ENCODE peak calls at places on chromosome 2, in five cellular contexts. Y is NCI-H446 treated with DMSO at 0.1 percent for 48 hours; C is activated naive CD8-positive, alpha-beta T cell treated with anti-CD3 and anti-CD28 coated beads, Interleukin-2, amount 10 ng/mL, durations not matched to agents 7 days and 5 days; M is breast epithelium; A is ACHN. X is an unnamed sample.

GRCh38 chr2:99697811-99698568 is 208.2 kb upstream of the REV1 start:
- DNase-seq in Y (no peak), C (no peak), M (no peak), A (peak), X (no peak)

GRCh38 chr2:168316073-168316440 is 68.7 kb upstream of the STK39 start:
- DNase-seq in Y (peak), C (no peak), M (no peak), A (no peak), X (no peak)

GRCh38 chr2:223100061-223100511 is 48.1 kb downstream of the KCNE4 start:
- DNase-seq in Y (no peak), C (no peak), M (no peak), A (no peak), X (no peak)

GRCh38 chr2:169106563-169107545 is 37.5 kb downstream of the DHRS9 start:
- DNase-seq in Y (no peak), C (no peak), M (no peak), A (no peak), X (no peak)

GRCh38 chr2:100730290-100730868 is 89.6 kb upstream of the NPAS2 start:
- DNase-seq in Y (no peak), C (peak), M (no peak), A (peak), X (no peak)

GRCh38 chr2:70926042-70926441 is 9.7 kb upstream of the ATP6V1B1 start:
- DNase-seq in Y (no peak), C (no peak), M (no peak), A (no peak), X (no peak)

GRCh38 chr2:84946204-84947009 is 24.6 kb upstream of the KCMF1 start:
- DNase-seq in Y (no peak), C (peak), M (no peak), A (peak), X (no peak)

GRCh38 chr2:208006833-208007232 is 18.5 kb downstream of the PLEKHM3 start:
- DNase-seq in Y (no peak), C (no peak), M (no peak), A (no peak), X (no peak)

GRCh38 chr2:229408356-229408755 is 137.3 kb upstream of the PID1 start:
- DNase-seq in Y (no peak), C (no peak), M (no peak), A (peak), X (no peak)

GRCh38 chr2:105438104-105438929 is 39.5 kb upstream of the FHL2 start:
- DNase-seq in Y (no peak), C (no peak), M (no peak), A (no peak), X (peak)

GRCh38 chr2:55995206-55995605 is 71.6 kb upstream of the EFEMP1 start:
- DNase-seq in Y (no peak), C (no peak), M (no peak), A (no peak), X (no peak)

GRCh38 chr2:157603203-157603602 is 25.5 kb downstream of the ACVR1C start:
- DNase-seq in Y (no peak), C (no peak), M (no peak), A (no peak), X (no peak)

GRCh38 chr2:226130192-226130591 is 669.4 kb downstream of the IRS1 start:
- DNase-seq in Y (no peak), C (no peak), M (no peak), A (peak), X (no peak)

GRCh38 chr2:110104025-110104771 is 11.4 kb downstream of the MALL start:
- DNase-seq in Y (peak), C (no peak), M (no peak), A (peak), X (peak)

GRCh38 chr2:30453498-30453897 is 6.5 kb downstream of the LCLAT1 start:
- DNase-seq in Y (no peak), C (no peak), M (no peak), A (no peak), X (no peak)

GRCh38 chr2:48332286-48332685 is 197.7 kb upstream of the STON1 start:
- DNase-seq in Y (no peak), C (no peak), M (no peak), A (no peak), X (peak)

GRCh38 chr2:196925768-196926561 is 542 bp downstream of the PGAP1 start:
- DNase-seq in Y (peak), C (no peak), M (no peak), A (peak), X (peak)

GRCh38 chr2:109407401-109408335 is 206.1 kb downstream of the SEPTIN10 start:
- DNase-seq in Y (no peak), C (no peak), M (peak), A (no peak), X (no peak)

GRCh38 chr2:237519506-237520245 is 32.6 kb downstream of the MLPH start:
- DNase-seq in Y (no peak), C (no peak), M (no peak), A (no peak), X (no peak)

GRCh38 chr2:147888665-147889064 is 43.8 kb downstream of the ACVR2A start:
- DNase-seq in Y (no peak), C (no peak), M (no peak), A (no peak), X (no peak)

X was measured in NCI-H2029.